ENCODE peak calls at places on chromosomes 16 and 17, in eight cellular contexts. W is nephron progenitor cell, E is A549, B is neural progenitor cell, L is adrenal gland, P is AG04450, Q is tibial nerve, X is AG09319. A is an unnamed sample.

GRCh38 chr17:2207815-2208515 is 95.6 kb downstream of the SMG6 start:
- DNase-seq in W (peak), E (no peak), B (peak), L (peak), P (no peak), Q (no peak), X (no peak), A (no peak)

GRCh38 chr17:81365601-81366585 is 29.4 kb upstream of the BAHCC1 start:
- DNase-seq in W (no peak), E (no peak), B (no peak), L (peak), P (no peak), Q (no peak), X (no peak), A (peak)

GRCh38 chr17:16915752-16916556 is 56.0 kb downstream of the TNFRSF13B start:
- DNase-seq in W (peak), E (peak), B (peak), L (peak), P (peak), Q (no peak), X (no peak), A (peak)

GRCh38 chr16:1543085-1543896 is 9.8 kb downstream of the TMEM204 start:
- DNase-seq in W (peak), E (peak), B (peak), L (peak), P (no peak), Q (no peak), X (peak), A (peak)

GRCh38 chr16:88012360-88012759 is 61.1 kb downstream of the BANP start:
- DNase-seq in W (no peak), E (no peak), B (no peak), L (peak), P (no peak), Q (no peak), X (no peak), A (no peak)

GRCh38 chr16:11410382-11411058 is 65.3 kb downstream of the RMI2 start:
- DNase-seq in W (no peak), E (no peak), B (no peak), L (peak), P (no peak), Q (no peak), X (no peak), A (no peak)

GRCh38 chr17:9125722-9126121 is 104.4 kb downstream of the NTN1 start:
- DNase-seq in W (no peak), E (no peak), B (no peak), L (no peak), P (no peak), Q (no peak), X (no peak), A (no peak)

GRCh38 chr16:1564325-1564724 is 30.9 kb downstream of the TMEM204 start:
- DNase-seq in W (peak), E (no peak), B (no peak), L (no peak), P (no peak), Q (no peak), X (no peak), A (no peak)

GRCh38 chr16:15772579-15773293 is 84.1 kb downstream of the MYH11 start:
- DNase-seq in W (no peak), E (no peak), B (no peak), L (no peak), P (no peak), Q (no peak), X (no peak), A (peak)

GRCh38 chr17:64420143-64420670 is 28.7 kb upstream of the MILR1 start:
- DNase-seq in W (peak), E (peak), B (peak), L (peak), P (peak), Q (no peak), X (peak), A (peak)

GRCh38 chr17:74842599-74843351 is 16.9 kb downstream of the GRIN2C start:
- DNase-seq in W (peak), E (peak), B (peak), L (peak), P (no peak), Q (peak), X (no peak), A (peak)

GRCh38 chr17:59111539-59111938 is 4.9 kb upstream of the TRIM37 start:
- DNase-seq in W (no peak), E (no peak), B (no peak), L (no peak), P (no peak), Q (no peak), X (no peak), A (no peak)

GRCh38 chr16:9441021-9441420 is 349.6 kb downstream of the HAPSTR1 start:
- DNase-seq in W (peak), E (no peak), B (peak), L (no peak), P (no peak), Q (no peak), X (no peak), A (no peak)
- TF ChIP-seq CTCF in W (no peak), E (no peak), B (no peak), L (no peak), P (no peak), Q (no peak), X (no peak), A (no peak)

GRCh38 chr17:19713462-19713861 is 2.9 kb downstream of the SLC47A2 start:
- DNase-seq in W (no peak), E (no peak), B (no peak), L (peak), P (no peak), Q (no peak), X (no peak), A (no peak)
- TF ChIP-seq CTCF in W (no peak), E (no peak), B (peak), L (no peak), P (peak), Q (no peak), X (no peak), A (peak)

GRCh38 chr16:30651124-30652004 is 604 bp downstream of the PRR14 start:
- DNase-seq in W (peak), E (peak), B (peak), L (peak), P (no peak), Q (peak), X (peak), A (peak)
- TF ChIP-seq CTCF in W (peak), E (peak), B (peak), L (peak), P (peak), Q (peak), X (peak), A (peak)

DNA sequence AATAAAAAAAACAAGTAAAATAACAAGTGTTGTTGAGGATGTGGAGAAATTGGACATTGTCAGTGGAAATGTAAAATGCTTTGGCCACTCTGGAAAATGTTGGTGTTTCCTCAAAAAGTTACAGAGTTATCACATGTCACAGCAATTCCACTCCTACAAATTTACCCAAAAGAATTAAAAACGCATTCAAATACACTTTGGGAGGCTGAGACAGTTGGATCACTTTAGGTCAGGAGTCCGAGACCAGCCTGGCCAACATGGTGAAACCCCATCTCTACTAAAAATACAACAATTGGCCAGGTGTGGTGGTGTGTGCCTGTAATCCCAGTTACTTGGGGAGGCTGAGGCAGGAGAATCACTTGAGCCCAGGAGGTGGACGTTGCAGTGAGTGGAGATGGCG is 5.6 kb downstream of the TOP3A start:
- DNase-seq in W (no peak), E (no peak), B (no peak), L (no peak), P (no peak), Q (no peak), X (no peak), A (no peak)
- TF ChIP-seq CTCF in W (no peak), E (no peak), B (no peak), L (no peak), P (no peak), Q (no peak), X (no peak), A (no peak)

GRCh38 chr17:14741516-14741915 is 440.6 kb downstream of the HS3ST3B1 start:
- DNase-seq in W (no peak), E (peak), B (no peak), L (no peak), P (no peak), Q (no peak), X (no peak), A (no peak)

GRCh38 chr17:14736631-14737030 is 435.8 kb downstream of the HS3ST3B1 start:
- DNase-seq in W (no peak), E (no peak), B (no peak), L (no peak), P (no peak), Q (no peak), X (no peak), A (no peak)

GRCh38 chr17:14738652-14738988 is 437.7 kb downstream of the HS3ST3B1 start:
- DNase-seq in W (no peak), E (no peak), B (no peak), L (peak), P (no peak), Q (no peak), X (no peak), A (no peak)

GRCh38 chr17:14739656-14740431 is 439.0 kb downstream of the HS3ST3B1 start:
- DNase-seq in W (no peak), E (no peak), B (no peak), L (no peak), P (no peak), Q (no peak), X (no peak), A (no peak)

GRCh38 chr17:14737984-14738651 is 437.2 kb downstream of the HS3ST3B1 start:
- DNase-seq in W (peak), E (peak), B (peak), L (peak), P (peak), Q (peak), X (peak), A (no peak)
- TF ChIP-seq CTCF in W (peak), E (peak), B (peak), L (peak), P (peak), Q (no peak), X (peak), A (no peak)

GRCh38 chr16:67528222-67528869 is at the start of gene RIPOR1:
- DNase-seq in W (peak), E (peak), B (peak), L (peak), P (no peak), Q (no peak), X (no peak), A (peak)
- TF ChIP-seq CTCF in W (no peak), E (no peak), B (no peak), L (no peak), P (peak), Q (no peak), X (no peak), A (no peak)

GRCh38 chr16:27787661-27788060 is 237.7 kb downstream of the KATNIP start:
- DNase-seq in W (no peak), E (no peak), B (no peak), L (no peak), P (no peak), Q (no peak), X (no peak), A (no peak)
- TF ChIP-seq CTCF in W (no peak), E (no peak), B (no peak), L (no peak), P (no peak), Q (no peak), X (no peak), A (no peak)

DNA sequence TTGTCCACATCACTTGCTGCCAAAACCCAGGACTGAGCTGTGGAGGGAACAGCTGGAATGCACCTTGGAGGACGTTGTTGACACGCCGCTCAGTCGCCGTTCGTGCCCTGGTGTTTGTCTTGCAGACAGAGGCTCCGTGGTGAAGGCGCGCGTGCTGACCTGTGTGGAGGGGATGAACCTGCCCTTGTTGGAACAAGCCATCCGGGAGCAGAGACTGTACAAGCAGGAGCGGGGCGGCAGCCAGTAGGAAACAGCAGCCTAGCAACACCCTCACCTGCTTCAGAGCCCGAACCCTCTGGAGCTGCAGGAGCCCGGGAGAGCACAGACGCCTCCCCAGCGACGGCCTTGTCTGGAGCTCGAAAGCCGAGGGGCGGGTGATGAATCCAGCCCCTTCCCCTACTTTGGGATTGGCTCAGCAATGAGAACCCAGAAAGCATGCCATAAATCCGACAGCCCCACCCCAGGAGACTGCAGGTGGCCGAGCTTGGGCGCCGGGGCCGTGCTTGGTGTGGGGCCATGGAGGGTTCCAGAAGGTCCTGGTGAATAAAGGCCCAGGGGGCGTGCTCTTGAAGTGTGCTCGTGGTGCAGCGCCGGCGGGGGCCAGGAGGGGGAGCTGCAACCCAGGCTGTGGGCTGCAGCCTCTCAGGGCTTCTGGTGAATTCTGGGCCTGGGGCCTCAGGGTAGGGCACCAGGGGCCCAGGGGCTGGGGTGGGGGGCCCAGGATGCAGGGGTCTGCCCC is 470 bp upstream of the CDK3 start:
- DNase-seq in W (peak), E (peak), B (peak), L (no peak), P (no peak), Q (no peak), X (no peak), A (peak)
- TF ChIP-seq CTCF in W (peak), E (peak), B (peak), L (peak), P (peak), Q (peak), X (peak), A (peak)